ENCODE peak calls at places on chromosomes 1 and 21, in four cellular contexts. C, A, H and K are unnamed samples.

GRCh38 chr1:172325562-172325961 is 94.9 kb upstream of the C1orf105 start:
- DNase-seq in H (peak; percentile 29), C (peak; percentile 67), A (peak; percentile 76), K (peak; percentile 33)

GRCh38 chr1:230141002-230141648 is 74.1 kb downstream of the GALNT2 start:
- DNase-seq in A (peak; percentile 68), H (no peak), C (peak; percentile 79), K (peak; percentile 69)

GRCh38 chr1:210294991-210295773 is 33.5 kb upstream of the HHAT start:
- DNase-seq in C (no peak), A (peak; percentile 42), H (peak; percentile 93), K (peak; percentile 92)

GRCh38 chr1:152777510-152778137 is 2.7 kb downstream of the LCE1F start:
- DNase-seq in C (no peak), H (peak; percentile 6), A (no peak), K (no peak)

GRCh38 chr1:21511579-21512522 is 2.6 kb downstream of the ALPL start:
- DNase-seq in A (peak; percentile 96), H (peak; percentile 91), C (peak; percentile 96), K (peak; percentile 94)

GRCh38 chr1:55169126-55169525 is 46.0 kb downstream of the USP24 start:
- DNase-seq in C (no peak), A (no peak), H (no peak), K (no peak)

GRCh38 chr21:43903451-43904091 is 38.5 kb downstream of the AGPAT3 start:
- DNase-seq in H (peak; percentile 59), C (no peak), A (no peak), K (no peak)

GRCh38 chr1:56811331-56811730 is 7.9 kb downstream of the FYB2 start:
- DNase-seq in A (no peak), C (no peak), H (peak; percentile 55), K (no peak)

GRCh38 chr1:50973875-50974617 is 4.0 kb downstream of the CDKN2C start:
- DNase-seq in A (no peak), C (no peak), H (no peak), K (peak; percentile 33)

GRCh38 chr1:14790967-14791366 is 192.5 kb downstream of the KAZN start:
- DNase-seq in A (no peak), C (no peak), H (no peak), K (no peak)

GRCh38 chr1:85465099-85465790 is at the start of gene DDAH1:
- DNase-seq in A (peak; percentile 53), H (peak; percentile 3), C (peak; percentile 65), K (peak; percentile 73)

GRCh38 chr1:115073298-115074087 is 15.8 kb downstream of the TSPAN2 start:
- DNase-seq in H (no peak), C (no peak), A (no peak), K (no peak)

GRCh38 chr1:233367057-233367759 is 39.7 kb downstream of the MAP3K21 start:
- DNase-seq in C (no peak), A (peak; percentile 87), H (peak; percentile 24), K (no peak)

GRCh38 chr21:35849131-35849530 is 211.2 kb downstream of the SETD4 start:
- DNase-seq in A (peak; percentile 81), C (peak; percentile 24), H (no peak), K (no peak)
- H2AFZ ChIP-seq in A (no peak overlapping the region), C (no peak overlapping the region), H (no peak overlapping the region), K (no peak overlapping the region)

GRCh38 chr1:221315330-221315729 is 426.6 kb downstream of the DUSP10 start:
- DNase-seq in C (peak; percentile 81), H (no peak), A (peak; percentile 81), K (peak; percentile 69)

GRCh38 chr1:221317537-221317936 is 424.4 kb downstream of the DUSP10 start:
- DNase-seq in H (no peak), C (no peak), A (no peak), K (no peak)

GRCh38 chr1:221316491-221317056 is 425.3 kb downstream of the DUSP10 start:
- DNase-seq in H (no peak), A (peak; percentile 19), C (peak; percentile 55), K (peak; percentile 40)
- H2AFZ ChIP-seq in H (no peak overlapping the region), A (no peak overlapping the region), C (no peak overlapping the region), K (no peak overlapping the region)

GRCh38 chr1:221117548-221117951 is 238.3 kb downstream of the HLX start:
- DNase-seq in C (peak; percentile 77), A (peak; percentile 90), H (no peak), K (peak; percentile 84)

GRCh38 chr1:221118938-221119320 is 239.7 kb downstream of the HLX start:
- DNase-seq in H (no peak), A (no peak), C (no peak), K (no peak)

GRCh38 chr1:221117133-221117532 is 237.9 kb downstream of the HLX start:
- DNase-seq in C (no peak), A (no peak), H (no peak), K (no peak)

GRCh38 chr1:221122501-221122900 is 243.3 kb downstream of the HLX start:
- DNase-seq in C (no peak), H (no peak), A (no peak), K (peak; percentile 30)

GRCh38 chr1:221118176-221118937 is 239.1 kb downstream of the HLX start:
- DNase-seq in H (no peak), A (no peak), C (no peak), K (no peak)
- H2AFZ ChIP-seq in H (no peak overlapping the region), A (no peak overlapping the region), C (no peak overlapping the region), K (no peak overlapping the region)

GRCh38 chr1:156126043-156126700 is 11.7 kb downstream of the LMNA start:
- DNase-seq in C (peak; percentile 96), H (peak; percentile 91), A (peak; percentile 96), K (peak; percentile 99)
- H2AFZ ChIP-seq in C (no peak overlapping the region), H (no peak overlapping the region), A (no peak overlapping the region), K (no peak overlapping the region)

GRCh38 chr1:192939440-192939839 is 119.7 kb downstream of the UCHL5 start:
- DNase-seq in H (no peak), A (no peak), C (no peak), K (no peak)
- H2AFZ ChIP-seq in H (no peak overlapping the region), A (no peak overlapping the region), C (no peak overlapping the region), K (no peak overlapping the region)

DNA sequence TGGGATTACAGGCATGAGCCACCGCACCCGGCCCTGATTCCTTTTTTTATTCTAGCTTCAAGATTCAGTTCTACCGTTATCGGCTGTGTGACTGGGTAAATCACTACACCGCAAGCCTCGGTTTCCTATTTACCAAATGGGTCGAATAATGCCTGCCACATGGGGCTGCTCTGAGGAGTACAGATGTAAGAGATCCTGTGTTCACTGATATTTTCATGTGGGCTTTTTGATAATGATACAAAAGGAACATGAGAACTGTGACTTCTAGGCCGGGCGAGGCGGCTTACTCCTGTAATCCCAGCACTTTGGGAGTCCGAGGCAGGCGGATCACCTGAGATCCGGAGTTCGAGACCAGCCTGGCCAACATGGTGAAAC is 695 bp upstream of the PSMB4 start:
- DNase-seq in A (no peak), H (no peak), C (no peak), K (no peak)
- H2AFZ ChIP-seq in A (peak overlapping the region; percentile 83), H (no peak overlapping the region), C (peak overlapping the region; percentile 9), K (no peak overlapping the region)

GRCh38 chr1:62782197-62782886 is 1.6 kb upstream of the ATG4C start:
- DNase-seq in A (peak; percentile 26), H (no peak), C (peak; percentile 66), K (peak; percentile 67)

GRCh38 chr1:62790716-62791115 is 6.8 kb downstream of the ATG4C start:
- DNase-seq in H (no peak), C (no peak), A (no peak), K (no peak)

GRCh38 chr1:62783736-62784508 is at the start of gene ATG4C:
- DNase-seq in C (peak; percentile 97), H (peak; percentile 97), A (peak; percentile 99), K (peak; percentile 97)

DNA sequence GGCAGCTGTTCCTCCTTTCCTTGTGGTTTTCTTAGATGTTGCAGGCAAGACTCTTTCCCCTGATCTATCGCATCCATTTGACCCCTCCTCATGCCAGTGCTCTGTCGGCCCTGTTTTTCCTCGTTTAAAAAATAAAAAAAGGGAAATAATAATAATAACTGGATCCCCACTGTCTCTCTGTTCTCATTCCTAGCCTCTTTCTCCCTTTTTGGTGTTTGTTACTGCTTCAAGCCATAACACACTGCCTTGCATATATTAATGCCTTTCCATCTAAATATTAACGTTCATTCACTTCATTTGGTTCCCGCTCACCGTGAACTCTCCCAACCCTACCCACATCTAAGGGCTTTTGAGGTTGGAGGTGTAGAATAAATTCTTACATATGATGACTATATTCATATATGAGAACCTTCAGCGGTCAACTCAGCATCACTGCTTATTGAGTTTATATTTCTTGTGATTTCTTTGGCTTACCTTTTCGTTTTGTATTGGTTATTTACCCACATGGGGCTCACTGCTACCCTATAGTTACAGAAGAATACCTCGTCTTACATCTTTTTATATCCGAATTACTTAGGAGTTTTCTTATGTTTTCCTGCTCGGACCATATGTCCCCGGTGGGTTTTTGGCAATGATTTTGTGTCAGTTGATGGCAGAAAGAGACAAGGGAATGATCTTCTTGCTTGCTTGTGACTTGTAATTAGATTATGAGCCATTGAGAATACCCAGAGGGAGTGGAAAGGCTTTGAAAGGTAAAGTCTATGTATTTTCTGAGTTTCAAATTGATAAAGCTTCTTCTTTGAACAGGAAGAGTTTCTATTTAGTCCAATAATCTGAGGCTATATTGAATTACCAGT is 805 bp downstream of the ATG4C start:
- DNase-seq in C (peak; percentile 19), A (peak; percentile 15), H (no peak), K (no peak)
- H2AFZ ChIP-seq in C (peak overlapping the region; percentile 99), A (peak overlapping the region; percentile 98), H (peak overlapping the region; percentile 77), K (no peak overlapping the region)